ENCODE peak calls at places on chromosomes 2 and 18, in six cellular contexts. H is heart right ventricle, P is mucosa of descending colon, T is OCI-LY7, Q is tibial artery, F is ascending aorta. N is an unnamed sample. For H3K36me3, the result is how much of the 10 kb centered on the place peaks cover.

GRCh38 chr18:36149514-36150289 is 20.0 kb downstream of the ELP2 start:
- DNase-seq in H (no peak), P (no peak), T (peak), Q (no peak), F (no peak), N (no peak)

GRCh38 chr18:65124633-65125032 is 626.2 kb upstream of the CDH7 start:
- DNase-seq in H (no peak), P (no peak), T (no peak), Q (no peak), F (no peak), N (no peak)

GRCh38 chr2:108428286-108429009 is 20.6 kb upstream of the GCC2 start:
- DNase-seq in H (no peak), P (no peak), T (no peak), Q (no peak), F (no peak), N (no peak)

GRCh38 chr18:61336766-61337165 is 3.5 kb downstream of the CDH20 start:
- DNase-seq in H (no peak), P (no peak), T (no peak), Q (no peak), F (no peak), N (no peak)

GRCh38 chr18:36692331-36692730 is 136.5 kb downstream of the TPGS2 start:
- DNase-seq in H (no peak), P (no peak), T (no peak), Q (no peak), F (no peak), N (no peak)

GRCh38 chr18:79615091-79615490 is 64.5 kb upstream of the CTDP1 start:
- DNase-seq in H (no peak), P (no peak), T (no peak), Q (no peak), F (no peak), N (no peak)

GRCh38 chr2:3076848-3077735 is 300.5 kb downstream of the EIPR1 start:
- DNase-seq in H (no peak), P (no peak), T (no peak), Q (no peak), F (no peak), N (no peak)

GRCh38 chr2:227503433-227504406 is 31.8 kb downstream of the AGFG1 start:
- DNase-seq in H (peak), P (peak), T (no peak), Q (peak), F (peak), N (no peak)

GRCh38 chr2:63643486-63643885 is 54.7 kb downstream of the MDH1 start:
- DNase-seq in H (no peak), P (no peak), T (no peak), Q (no peak), F (no peak), N (no peak)

GRCh38 chr2:63642941-63643340 is 54.2 kb downstream of the MDH1 start:
- DNase-seq in H (no peak), P (no peak), T (no peak), Q (no peak), F (no peak), N (no peak)

GRCh38 chr2:63639344-63639743 is 50.6 kb downstream of the MDH1 start:
- DNase-seq in H (no peak), P (no peak), T (no peak), Q (no peak), F (no peak), N (no peak)
- TF ChIP-seq CTCF in H (no peak), P (no peak), T (no peak), Q (no peak), F (no peak), N (no peak)

GRCh38 chr2:231065966-231066365 is 9.3 kb downstream of the PSMD1 start:
- DNase-seq in H (no peak), P (no peak), T (no peak), Q (no peak), F (no peak), N (no peak)
- H3K36me3 ChIP-seq in H (half or more), P (under half), T (half or more), Q (half or more), F (half or more), N (under half)

DNA sequence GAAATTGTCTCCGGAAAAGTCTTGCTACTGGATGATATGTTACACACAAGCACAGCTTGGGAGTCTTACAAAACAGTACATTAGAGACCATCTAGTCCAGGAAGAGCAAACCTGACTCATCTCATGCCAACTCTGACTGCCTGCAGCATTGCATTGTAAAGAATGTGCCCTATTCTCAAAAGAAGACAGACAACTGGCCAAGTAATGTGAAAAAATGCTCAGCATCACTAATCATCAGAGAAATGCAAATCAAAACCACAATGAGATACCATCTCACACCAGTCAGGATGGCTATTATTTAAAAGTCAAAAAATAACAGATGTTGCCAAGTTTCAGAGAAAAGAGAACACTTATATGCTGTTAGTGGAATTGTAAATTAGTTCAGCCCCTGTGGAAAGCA is 42.7 kb upstream of the GORASP2 start:
- DNase-seq in H (no peak), P (no peak), T (no peak), Q (no peak), F (no peak), N (peak)
- TF ChIP-seq CTCF in H (no peak), P (no peak), T (no peak), Q (no peak), F (no peak), N (no peak)

DNA sequence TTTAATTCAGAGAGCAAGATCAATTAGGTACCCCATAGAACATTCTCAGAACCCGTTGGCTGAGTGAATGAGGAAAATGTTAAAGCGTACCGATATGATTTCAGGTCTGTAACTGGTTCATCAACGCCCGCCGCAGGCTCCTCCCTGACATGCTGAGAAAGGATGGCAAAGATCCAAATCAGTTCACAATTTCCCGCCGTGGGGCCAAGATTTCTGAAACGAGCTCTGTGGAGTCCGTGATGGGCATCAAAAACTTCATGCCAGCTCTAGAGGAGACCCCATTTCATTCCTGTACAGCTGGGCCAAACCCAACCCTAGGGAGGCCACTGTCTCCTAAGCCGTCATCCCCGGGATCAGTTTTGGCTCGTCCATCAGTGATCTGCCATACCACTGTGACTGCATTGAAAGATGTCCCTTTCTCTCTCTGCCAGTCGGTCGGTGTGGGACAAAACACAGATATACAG is 7.3 kb downstream of the TGIF1 start:
- DNase-seq in H (no peak), P (peak), T (no peak), Q (no peak), F (no peak), N (no peak)
- H3K36me3 ChIP-seq in H (half or more), P (under half), T (half or more), Q (half or more), F (under half), N (under half)

DNA sequence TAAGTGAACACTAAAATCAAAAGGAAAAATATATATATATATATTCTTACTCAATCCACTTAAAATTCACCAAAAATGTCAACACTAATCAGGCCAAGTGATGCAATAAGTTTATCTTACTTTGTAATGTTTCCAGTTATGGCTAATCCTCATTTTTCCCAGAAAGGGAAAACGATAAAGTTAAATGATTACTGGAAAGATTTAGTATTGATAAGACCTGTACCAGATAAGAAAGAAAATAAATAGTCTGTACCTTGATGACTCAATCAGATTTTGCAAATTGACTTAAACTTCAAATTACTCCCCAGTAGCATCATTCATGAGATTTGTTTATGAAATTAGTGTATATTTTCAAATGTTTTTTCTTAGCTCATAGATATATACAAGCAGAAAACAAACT is 407.0 kb downstream of the LRP1B start:
- DNase-seq in H (no peak), P (no peak), T (no peak), Q (no peak), F (no peak), N (no peak)
- TF ChIP-seq CTCF in H (no peak), P (no peak), T (no peak), Q (no peak), F (no peak), N (no peak)

N was measured in kidney epithelial cell.